ENCODE peak calls at places on chromosomes 16 and 17, in seven cellular contexts. One of them, this sample, is unnamed.

GRCh38 chr16:19235886-19236285 is 49.6 kb upstream of the CLEC19A start:
- DNase-seq in COR-L47: no peak
- DNase-seq in uterus: no peak
- DNase-seq in cardiac fibroblast: no peak
- DNase-seq in CD8-positive, alpha-beta T cell: no peak
- DNase-seq in colonic mucosa: no peak
- DNase-seq in NCI-H1417: no peak
- DNase-seq in this sample: no peak

GRCh38 chr16:53651357-53651756 is 52.3 kb downstream of the RPGRIP1L start:
- DNase-seq in COR-L47: no peak
- DNase-seq in NCI-H1417: no peak
- DNase-seq in colonic mucosa: no peak
- DNase-seq in cardiac fibroblast: no peak
- DNase-seq in CD8-positive, alpha-beta T cell: no peak
- DNase-seq in uterus: no peak
- DNase-seq in this sample: no peak

GRCh38 chr17:81652901-81653771 is 3.2 kb downstream of the PDE6G start:
- DNase-seq in NCI-H1417: no peak
- DNase-seq in uterus: no peak
- DNase-seq in COR-L47: no peak
- DNase-seq in cardiac fibroblast: no peak
- DNase-seq in CD8-positive, alpha-beta T cell: peak; percentile 59
- DNase-seq in colonic mucosa: no peak
- DNase-seq in this sample: no peak

GRCh38 chr17:74213897-74214386 is 571 bp downstream of the TTYH2 start:
- DNase-seq in NCI-H1417: no peak
- DNase-seq in CD8-positive, alpha-beta T cell: peak; percentile 49
- DNase-seq in colonic mucosa: peak; percentile 30
- DNase-seq in COR-L47: no peak
- DNase-seq in cardiac fibroblast: no peak
- DNase-seq in uterus: peak; percentile 34
- DNase-seq in this sample: no peak

GRCh38 chr17:75639327-75639726 is 6.1 kb downstream of the SMIM5 start:
- DNase-seq in uterus: no peak
- DNase-seq in NCI-H1417: no peak
- DNase-seq in colonic mucosa: no peak
- DNase-seq in cardiac fibroblast: no peak
- DNase-seq in COR-L47: no peak
- DNase-seq in CD8-positive, alpha-beta T cell: no peak
- DNase-seq in this sample: no peak

GRCh38 chr17:45992904-45993303 is 6.1 kb upstream of the STH start:
- DNase-seq in NCI-H1417: no peak
- DNase-seq in colonic mucosa: no peak
- DNase-seq in uterus: no peak
- DNase-seq in COR-L47: no peak
- DNase-seq in cardiac fibroblast: no peak
- DNase-seq in CD8-positive, alpha-beta T cell: no peak
- DNase-seq in this sample: no peak

GRCh38 chr17:54967621-54968258 is 714 bp downstream of the COX11 start:
- DNase-seq in CD8-positive, alpha-beta T cell: no peak
- DNase-seq in NCI-H1417: no peak
- DNase-seq in cardiac fibroblast: peak; percentile 37
- DNase-seq in COR-L47: no peak
- DNase-seq in uterus: no peak
- DNase-seq in colonic mucosa: peak; percentile 49
- DNase-seq in this sample: peak; percentile 42

GRCh38 chr16:17347624-17348023 is 123.1 kb downstream of the XYLT1 start:
- DNase-seq in uterus: no peak
- DNase-seq in NCI-H1417: no peak
- DNase-seq in colonic mucosa: no peak
- DNase-seq in cardiac fibroblast: no peak
- DNase-seq in COR-L47: no peak
- DNase-seq in CD8-positive, alpha-beta T cell: no peak
- DNase-seq in this sample: no peak

GRCh38 chr17:9676084-9676483 is 30.8 kb downstream of the USP43 start:
- DNase-seq in cardiac fibroblast: no peak
- DNase-seq in NCI-H1417: no peak
- DNase-seq in CD8-positive, alpha-beta T cell: no peak
- DNase-seq in uterus: no peak
- DNase-seq in colonic mucosa: no peak
- DNase-seq in COR-L47: no peak
- DNase-seq in this sample: no peak

GRCh38 chr16:31112711-31113419 is 4.6 kb upstream of the KAT8 start:
- DNase-seq in CD8-positive, alpha-beta T cell: no peak
- DNase-seq in colonic mucosa: no peak
- DNase-seq in cardiac fibroblast: no peak
- DNase-seq in NCI-H1417: no peak
- DNase-seq in COR-L47: no peak
- DNase-seq in uterus: no peak
- DNase-seq in this sample: no peak

GRCh38 chr17:73297934-73298861 is 13.6 kb downstream of the CDC42EP4 start:
- DNase-seq in NCI-H1417: no peak
- DNase-seq in colonic mucosa: no peak
- DNase-seq in COR-L47: no peak
- DNase-seq in uterus: no peak
- DNase-seq in CD8-positive, alpha-beta T cell: no peak
- DNase-seq in cardiac fibroblast: no peak
- DNase-seq in this sample: no peak

GRCh38 chr17:47831934-47832327 is 461 bp downstream of the LRRC46 start:
- DNase-seq in CD8-positive, alpha-beta T cell: no peak
- DNase-seq in cardiac fibroblast: no peak
- DNase-seq in COR-L47: no peak
- DNase-seq in colonic mucosa: no peak
- DNase-seq in NCI-H1417: no peak
- DNase-seq in uterus: no peak
- DNase-seq in this sample: no peak

GRCh38 chr17:65228734-65229390 is 91.7 kb downstream of the RGS9 start:
- DNase-seq in COR-L47: no peak
- DNase-seq in CD8-positive, alpha-beta T cell: no peak
- DNase-seq in colonic mucosa: no peak
- DNase-seq in NCI-H1417: peak; percentile 51
- DNase-seq in uterus: no peak
- DNase-seq in cardiac fibroblast: peak; percentile 52
- DNase-seq in this sample: peak; percentile 19

This sample was measured in adipocyte.